ENCODE peak calls at places on chromosomes 6 and 20, in four cellular contexts. One of them, this sample, is unnamed.
A peak's percentile ranks its signal among the peaks of the same experiment; 100 is the strongest.

GRCh38 chr6:21201181-21201580 is 392.4 kb upstream of the SOX4 start:
- DNase-seq in GM23248: no peak
- DNase-seq in mammary epithelial cell: no peak
- DNase-seq in hepatocyte: no peak
- DNase-seq in this sample: no peak

GRCh38 chr6:1481326-1481725 is 92.0 kb downstream of the FOXF2 start:
- DNase-seq in GM23248: peak; percentile 96
- DNase-seq in mammary epithelial cell: peak; percentile 87
- DNase-seq in hepatocyte: no peak
- DNase-seq in this sample: no peak

GRCh38 chr20:49508435-49509199 is 26.1 kb upstream of the KCNB1 start:
- DNase-seq in GM23248: peak; percentile 67
- DNase-seq in mammary epithelial cell: peak; percentile 12
- DNase-seq in hepatocyte: peak; percentile 72
- DNase-seq in this sample: peak; percentile 39

GRCh38 chr6:42698217-42698616 is 24.2 kb downstream of the PRPH2 start:
- DNase-seq in GM23248: no peak
- DNase-seq in mammary epithelial cell: no peak
- DNase-seq in hepatocyte: no peak
- DNase-seq in this sample: no peak

GRCh38 chr6:106281088-106281487 is 44.5 kb downstream of the ATG5 start:
- DNase-seq in GM23248: peak; percentile 5
- DNase-seq in mammary epithelial cell: peak; percentile 45
- DNase-seq in hepatocyte: no peak
- DNase-seq in this sample: no peak

GRCh38 chr20:47181056-47181862 is 175.2 kb downstream of the ZMYND8 start:
- DNase-seq in GM23248: peak; percentile 86
- DNase-seq in mammary epithelial cell: peak; percentile 72
- DNase-seq in hepatocyte: peak; percentile 60
- DNase-seq in this sample: peak; percentile 52

GRCh38 chr6:15413558-15414257 is 167.8 kb downstream of the JARID2 start:
- DNase-seq in GM23248: no peak
- DNase-seq in mammary epithelial cell: no peak
- DNase-seq in hepatocyte: no peak
- DNase-seq in this sample: no peak

GRCh38 chr20:41139227-41140093 is 2.1 kb downstream of the PLCG1 start:
- DNase-seq in GM23248: no peak
- DNase-seq in mammary epithelial cell: no peak
- DNase-seq in hepatocyte: no peak
- DNase-seq in this sample: no peak

GRCh38 chr20:47701612-47702011 is 83.7 kb downstream of the SULF2 start:
- DNase-seq in GM23248: peak; percentile 64
- DNase-seq in mammary epithelial cell: no peak
- DNase-seq in hepatocyte: no peak
- DNase-seq in this sample: no peak

GRCh38 chr20:41426361-41426900 is 59.8 kb upstream of the EMILIN3 start:
- DNase-seq in GM23248: no peak
- DNase-seq in mammary epithelial cell: no peak
- DNase-seq in hepatocyte: no peak
- DNase-seq in this sample: no peak

GRCh38 chr20:49691818-49692568 is 21.7 kb downstream of the B4GALT5 start:
- DNase-seq in GM23248: no peak
- DNase-seq in mammary epithelial cell: no peak
- DNase-seq in hepatocyte: no peak
- DNase-seq in this sample: no peak

GRCh38 chr6:153625089-153625488 is 414.0 kb upstream of the OPRM1 start:
- DNase-seq in GM23248: no peak
- DNase-seq in mammary epithelial cell: no peak
- DNase-seq in hepatocyte: peak; percentile 73
- DNase-seq in this sample: no peak

GRCh38 chr20:58344741-58345140 is 35.2 kb downstream of the RAB22A start:
- DNase-seq in GM23248: peak; percentile 73
- DNase-seq in mammary epithelial cell: peak; percentile 56
- DNase-seq in hepatocyte: no peak
- DNase-seq in this sample: no peak

GRCh38 chr20:3777726-3778629 is 3.3 kb downstream of the SPEF1 start:
- DNase-seq in GM23248: peak; percentile 80
- DNase-seq in mammary epithelial cell: peak; percentile 44
- DNase-seq in hepatocyte: peak; percentile 69
- DNase-seq in this sample: no peak

GRCh38 chr6:105740946-105741605 is 338.2 kb upstream of the PREP start:
- DNase-seq in GM23248: peak; percentile 68
- DNase-seq in mammary epithelial cell: no peak
- DNase-seq in hepatocyte: no peak
- DNase-seq in this sample: no peak

GRCh38 chr6:11650297-11650696 is 112.7 kb downstream of the TMEM170B start:
- DNase-seq in GM23248: peak; percentile 56
- DNase-seq in mammary epithelial cell: no peak
- DNase-seq in hepatocyte: no peak
- DNase-seq in this sample: no peak

GRCh38 chr6:34535646-34536045 is 20.5 kb downstream of the SPDEF start:
- DNase-seq in GM23248: no peak
- DNase-seq in mammary epithelial cell: no peak
- DNase-seq in hepatocyte: no peak
- DNase-seq in this sample: no peak

GRCh38 chr6:44475417-44475778 is 87.9 kb downstream of the CDC5L start:
- DNase-seq in GM23248: no peak
- DNase-seq in mammary epithelial cell: no peak
- DNase-seq in hepatocyte: no peak
- DNase-seq in this sample: no peak

GRCh38 chr20:20271277-20271676 is 96.6 kb upstream of the INSM1 start:
- DNase-seq in GM23248: no peak
- DNase-seq in mammary epithelial cell: no peak
- DNase-seq in hepatocyte: no peak
- DNase-seq in this sample: no peak

GRCh38 chr20:13684566-13685222 is 46.0 kb upstream of the TASP1 start:
- DNase-seq in GM23248: no peak
- DNase-seq in mammary epithelial cell: no peak
- DNase-seq in hepatocyte: no peak
- DNase-seq in this sample: no peak

GRCh38 chr6:29850011-29850553 is 22.5 kb downstream of the HLA-G start:
- DNase-seq in GM23248: peak; percentile 42
- DNase-seq in mammary epithelial cell: peak; percentile 50
- DNase-seq in hepatocyte: no peak
- DNase-seq in this sample: no peak

GRCh38 chr20:43404880-43405279 is 52.8 kb upstream of the SRSF6 start:
- DNase-seq in GM23248: peak; percentile 38
- DNase-seq in mammary epithelial cell: peak; percentile 25
- DNase-seq in hepatocyte: no peak
- DNase-seq in this sample: peak; percentile 45

GRCh38 chr20:36305602-36306556 is at the start of gene DLGAP4:
- DNase-seq in GM23248: no peak
- DNase-seq in mammary epithelial cell: no peak
- DNase-seq in hepatocyte: no peak
- DNase-seq in this sample: no peak

GRCh38 chr20:48298851-48299484 is 513.7 kb upstream of the SULF2 start:
- DNase-seq in GM23248: peak; percentile 92
- DNase-seq in mammary epithelial cell: peak; percentile 86
- DNase-seq in hepatocyte: peak; percentile 71
- DNase-seq in this sample: no peak

GRCh38 chr6:98847767-98848538 is 13.6 kb downstream of the POU3F2 start:
- DNase-seq in GM23248: no peak
- DNase-seq in mammary epithelial cell: no peak
- DNase-seq in hepatocyte: peak; percentile 40
- DNase-seq in this sample: no peak

GRCh38 chr6:125612400-125612846 is 137.0 kb upstream of the HEY2 start:
- DNase-seq in GM23248: no peak
- DNase-seq in mammary epithelial cell: no peak
- DNase-seq in hepatocyte: no peak
- DNase-seq in this sample: no peak

GRCh38 chr6:37940074-37940847 is 120.7 kb downstream of the ZFAND3 start:
- DNase-seq in GM23248: no peak
- DNase-seq in mammary epithelial cell: no peak
- DNase-seq in hepatocyte: peak; percentile 24
- DNase-seq in this sample: no peak

GRCh38 chr6:80319286-80319685 is 212.8 kb downstream of the BCKDHB start:
- DNase-seq in GM23248: peak; percentile 69
- DNase-seq in mammary epithelial cell: peak; percentile 26
- DNase-seq in hepatocyte: no peak
- DNase-seq in this sample: no peak

GRCh38 chr20:17992847-17993508 is 24.2 kb downstream of the MGME1 start:
- DNase-seq in GM23248: no peak
- DNase-seq in mammary epithelial cell: no peak
- DNase-seq in hepatocyte: no peak
- DNase-seq in this sample: no peak

GRCh38 chr6:87250019-87250418 is 72.4 kb upstream of the SMIM8 start:
- DNase-seq in GM23248: no peak
- DNase-seq in mammary epithelial cell: no peak
- DNase-seq in hepatocyte: no peak
- DNase-seq in this sample: no peak

GRCh38 chr6:164078551-164079274 is 664.2 kb downstream of the QKI start:
- DNase-seq in GM23248: no peak
- DNase-seq in mammary epithelial cell: no peak
- DNase-seq in hepatocyte: no peak
- DNase-seq in this sample: no peak

GRCh38 chr6:4093288-4093687 is 14.4 kb upstream of the FAM217A start:
- DNase-seq in GM23248: no peak
- DNase-seq in mammary epithelial cell: no peak
- DNase-seq in hepatocyte: no peak
- DNase-seq in this sample: no peak

GRCh38 chr6:101722991-101723579 is 329.6 kb downstream of the GRIK2 start:
- DNase-seq in GM23248: peak; percentile 89
- DNase-seq in mammary epithelial cell: peak; percentile 83
- DNase-seq in hepatocyte: no peak
- DNase-seq in this sample: no peak

GRCh38 chr6:164897523-164898094 is 411.8 kb downstream of the C6orf118 start:
- DNase-seq in GM23248: peak; percentile 21
- DNase-seq in mammary epithelial cell: no peak
- DNase-seq in hepatocyte: no peak
- DNase-seq in this sample: no peak

GRCh38 chr6:41706876-41707564 is 28.4 kb downstream of the TFEB start:
- DNase-seq in GM23248: peak; percentile 77
- DNase-seq in mammary epithelial cell: peak; percentile 43
- DNase-seq in hepatocyte: peak; percentile 58
- DNase-seq in this sample: no peak

GRCh38 chr6:157709514-157709913 is 113.5 kb upstream of the SNX9 start:
- DNase-seq in GM23248: no peak
- DNase-seq in mammary epithelial cell: no peak
- DNase-seq in hepatocyte: peak; percentile 47
- DNase-seq in this sample: no peak
- H3K79me2 ChIP-seq in GM23248: no peaks in the 10 kb centered on the region
- H3K79me2 ChIP-seq in mammary epithelial cell: no peaks in the 10 kb centered on the region
- H3K79me2 ChIP-seq in hepatocyte: no peaks in the 10 kb centered on the region
- H3K79me2 ChIP-seq in this sample: no peaks in the 10 kb centered on the region

GRCh38 chr20:38081575-38081974 is 48.0 kb downstream of the RPRD1B start:
- DNase-seq in GM23248: no peak
- DNase-seq in mammary epithelial cell: no peak
- DNase-seq in hepatocyte: no peak
- DNase-seq in this sample: no peak
- H3K79me2 ChIP-seq in GM23248: peaks cover 79% of the 10 kb centered on the region
- H3K79me2 ChIP-seq in mammary epithelial cell: peaks cover 41% of the 10 kb centered on the region
- H3K79me2 ChIP-seq in hepatocyte: peaks cover 61% of the 10 kb centered on the region
- H3K79me2 ChIP-seq in this sample: peaks cover 58% of the 10 kb centered on the region

GRCh38 chr6:116389357-116389756 is 18.6 kb downstream of the DSE start:
- DNase-seq in GM23248: peak; percentile 45
- DNase-seq in mammary epithelial cell: no peak
- DNase-seq in hepatocyte: no peak
- DNase-seq in this sample: no peak
- H3K79me2 ChIP-seq in GM23248: peaks cover 78% of the 10 kb centered on the region
- H3K79me2 ChIP-seq in mammary epithelial cell: peaks cover 86% of the 10 kb centered on the region
- H3K79me2 ChIP-seq in hepatocyte: peaks cover 78% of the 10 kb centered on the region
- H3K79me2 ChIP-seq in this sample: no peaks in the 10 kb centered on the region

DNA sequence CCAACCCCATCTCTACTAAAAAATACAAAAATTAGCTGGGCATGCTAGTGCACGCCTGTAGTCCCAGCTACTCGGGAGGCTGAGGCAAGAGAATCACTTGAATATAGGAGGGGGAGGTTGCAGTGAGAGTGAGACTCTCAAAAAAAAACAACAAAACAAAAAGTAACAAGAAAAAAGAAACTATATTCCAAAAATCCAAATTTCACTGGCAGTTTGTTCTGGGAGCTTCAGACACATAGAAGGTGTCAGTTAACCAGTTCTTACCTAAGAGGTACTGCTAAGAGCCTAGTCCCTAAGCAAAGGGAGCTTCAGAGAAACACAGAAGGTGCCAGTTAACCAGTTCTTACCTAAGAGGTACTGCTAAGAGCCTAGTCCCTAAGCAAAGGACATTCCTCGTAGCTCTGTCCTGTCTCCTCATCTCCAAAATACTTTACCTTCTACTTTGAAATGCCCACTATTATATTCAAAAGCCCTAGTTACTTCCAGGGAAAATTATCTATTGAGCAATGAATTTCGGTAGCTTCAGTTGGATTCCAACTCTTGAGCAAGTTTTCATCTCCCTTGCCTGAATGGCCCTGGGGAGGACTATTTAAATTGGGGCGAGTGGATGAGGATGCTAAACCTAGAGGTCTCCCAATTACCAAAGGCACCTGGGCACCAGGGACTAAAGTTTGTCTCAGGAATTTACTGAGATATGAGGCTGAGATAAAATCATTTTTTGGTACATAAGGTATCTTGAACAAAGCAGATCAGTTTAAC is 41.0 kb downstream of the HFE start:
- DNase-seq in GM23248: no peak
- DNase-seq in mammary epithelial cell: no peak
- DNase-seq in hepatocyte: no peak
- DNase-seq in this sample: no peak
- H3K79me2 ChIP-seq in GM23248: peaks cover 91% of the 10 kb centered on the region
- H3K79me2 ChIP-seq in mammary epithelial cell: peaks cover 58% of the 10 kb centered on the region
- H3K79me2 ChIP-seq in hepatocyte: peaks cover 89% of the 10 kb centered on the region
- H3K79me2 ChIP-seq in this sample: peaks cover 20% of the 10 kb centered on the region

This sample was measured in MM.1S.